ENCODE peak calls at places on chromosomes 4 and X, in ten cellular contexts. H, B, S, A, N, U, K, I, M and L are unnamed samples.

GRCh38 chr4:40918330-40918729 is 168.6 kb downstream of the NSUN7 start:
- DNase-seq in H (peak), B (no peak), S (peak), A (peak), N (no peak), U (peak), K (no peak), I (peak), M (no peak), L (no peak)

GRCh38 chr4:88674989-88675388 is 22.6 kb downstream of the NAP1L5 start:
- DNase-seq in H (no peak), B (no peak), S (no peak), A (peak), N (no peak), U (peak), K (no peak), I (no peak), M (no peak), L (no peak)

GRCh38 chr4:146548443-146548842 is 26.7 kb upstream of the SLC10A7 start:
- DNase-seq in H (no peak), B (no peak), S (no peak), A (no peak), N (no peak), U (no peak), K (no peak), I (no peak), M (no peak), L (no peak)

GRCh38 chrX:97597954-97598353 is 714.2 kb downstream of the RPA4 start:
- DNase-seq in H (no peak), B (no peak), S (no peak), A (no peak), N (no peak), U (no peak), K (no peak), I (no peak), M (no peak), L (no peak)

GRCh38 chr4:157447195-157447594 is 226.7 kb downstream of the GRIA2 start:
- DNase-seq in H (no peak), B (no peak), S (no peak), A (no peak), N (no peak), U (no peak), K (no peak), I (no peak), M (no peak), L (no peak)

GRCh38 chr4:130210871-130211270 is 1114.9 kb downstream of the C4orf33 start:
- DNase-seq in H (no peak), B (no peak), S (no peak), A (peak), N (no peak), U (peak), K (no peak), I (no peak), M (no peak), L (no peak)

GRCh38 chr4:108370291-108370690 is 201.6 kb upstream of the LEF1 start:
- DNase-seq in H (no peak), B (no peak), S (no peak), A (no peak), N (no peak), U (no peak), K (no peak), I (no peak), M (no peak), L (no peak)

GRCh38 chr4:117239434-117239833 is 154.1 kb upstream of the TRAM1L1 start:
- DNase-seq in H (no peak), B (no peak), S (no peak), A (no peak), N (no peak), U (no peak), K (no peak), I (no peak), M (no peak), L (no peak)

GRCh38 chr4:52889778-52890400 is 27.8 kb downstream of the RASL11B start:
- DNase-seq in H (no peak), B (no peak), S (no peak), A (peak), N (no peak), U (no peak), K (no peak), I (no peak), M (no peak), L (no peak)

GRCh38 chrX:40147399-40148188 is 49.8 kb upstream of the BCOR start:
- DNase-seq in H (no peak), B (no peak), S (peak), A (no peak), N (no peak), U (no peak), K (no peak), I (no peak), M (no peak), L (peak)

GRCh38 chr4:121091941-121092340 is 19.6 kb upstream of the NDNF start:
- DNase-seq in H (no peak), B (no peak), S (no peak), A (no peak), N (no peak), U (no peak), K (no peak), I (no peak), M (no peak), L (no peak)

GRCh38 chr4:37812713-37813112 is 13.8 kb upstream of the PGM2 start:
- DNase-seq in H (no peak), B (peak), S (no peak), A (peak), N (no peak), U (peak), K (no peak), I (no peak), M (no peak), L (no peak)